ENCODE peak calls at places on chromosomes 13 and 19, in nine cellular contexts. P, J, O, R, F, N, T, S and A are unnamed samples. For H3K27me3 and H3K4me1, the result is how much of the 10 kb centered on the place peaks cover.

GRCh38 chr13:102680842-102681725 is 13.8 kb downstream of the METTL21C start:
- DNase-seq in O (no peak), T (no peak), J (no peak), F (no peak), P (no peak), S (no peak), R (no peak), N (no peak), A (no peak)

GRCh38 chr13:66826398-66826797 is 403.7 kb downstream of the PCDH9 start:
- DNase-seq in T (no peak), O (no peak), P (no peak), J (no peak), N (no peak), F (no peak), R (no peak), S (no peak), A (no peak)

GRCh38 chr13:109180905-109181425 is 551.6 kb downstream of the MYO16 start:
- DNase-seq in P (no peak), T (no peak), J (no peak), N (no peak), R (no peak), S (no peak), O (no peak), F (no peak), A (no peak)

GRCh38 chr19:49557641-49558325 is 22.6 kb downstream of the NOSIP start:
- DNase-seq in T (no peak), P (no peak), J (no peak), N (no peak), O (no peak), S (no peak), F (no peak), R (no peak), A (no peak)

GRCh38 chr13:26280295-26280694 is 26.4 kb downstream of the CDK8 start:
- DNase-seq in P (no peak), J (no peak), S (no peak), N (no peak), O (no peak), T (no peak), F (no peak), R (no peak), A (no peak)

GRCh38 chr13:45331123-45331619 is 9.8 kb downstream of the TPT1 start:
- DNase-seq in P (no peak), N (no peak), R (no peak), J (no peak), T (no peak), F (no peak), S (no peak), O (no peak), A (no peak)

GRCh38 chr13:60109285-60109684 is 54.4 kb downstream of the DIAPH3 start:
- DNase-seq in R (no peak), F (no peak), J (no peak), T (no peak), N (no peak), P (no peak), O (no peak), S (no peak), A (no peak)

GRCh38 chr13:97122381-97122996 is 99.6 kb upstream of the MBNL2 start:
- DNase-seq in N (no peak), R (no peak), J (no peak), T (no peak), P (no peak), F (no peak), S (no peak), O (no peak), A (no peak)

GRCh38 chr13:76711515-76712182 is 174.6 kb downstream of the KCTD12 start:
- DNase-seq in P (peak), S (peak), O (no peak), N (no peak), T (no peak), R (no peak), J (no peak), F (no peak), A (no peak)

GRCh38 chr13:32530841-32531253 is 7.7 kb downstream of the N4BP2L2 start:
- DNase-seq in F (no peak), S (no peak), O (no peak), P (no peak), T (no peak), N (peak), J (no peak), R (no peak), A (no peak)

GRCh38 chr13:27617801-27618411 is 2.4 kb downstream of the LNX2 start:
- DNase-seq in S (no peak), O (no peak), P (no peak), J (no peak), R (no peak), T (no peak), N (no peak), F (no peak), A (peak)

GRCh38 chr13:31978021-31978420 is 53.6 kb upstream of the FRY start:
- DNase-seq in R (no peak), O (no peak), N (no peak), J (no peak), P (no peak), T (no peak), S (no peak), F (no peak), A (no peak)

GRCh38 chr19:41850381-41850780 is 5.5 kb downstream of the DMRTC2 start:
- DNase-seq in O (no peak), T (no peak), R (no peak), N (no peak), F (no peak), J (no peak), P (no peak), S (no peak), A (no peak)

GRCh38 chr13:28336193-28336657 is 158.7 kb downstream of the FLT1 start:
- DNase-seq in F (no peak), N (no peak), S (no peak), P (no peak), T (no peak), R (no peak), J (peak), O (no peak), A (no peak)

GRCh38 chr19:55232284-55232597 is 3.7 kb upstream of the TMEM86B start:
- DNase-seq in F (no peak), R (no peak), N (no peak), T (no peak), J (no peak), S (no peak), P (no peak), O (no peak), A (no peak)

GRCh38 chr13:106376411-106377112 is 158.9 kb downstream of the EFNB2 start:
- DNase-seq in O (no peak), N (no peak), J (no peak), F (no peak), S (peak), P (no peak), T (peak), R (no peak), A (peak)

GRCh38 chr13:73962284-73962683 is 171.9 kb downstream of the KLF12 start:
- DNase-seq in S (no peak), O (no peak), N (no peak), P (no peak), J (no peak), F (no peak), T (no peak), R (no peak), A (peak)

GRCh38 chr13:95456837-95457236 is 95.7 kb upstream of the CLDN10 start:
- DNase-seq in J (no peak), F (no peak), T (no peak), S (no peak), O (no peak), N (no peak), P (no peak), R (no peak), A (no peak)

GRCh38 chr19:46133101-46133627 is 8.7 kb upstream of the IGFL3 start:
- DNase-seq in F (no peak), J (no peak), N (peak), O (no peak), S (no peak), T (no peak), P (peak), R (no peak), A (peak)

GRCh38 chr13:35349673-35350278 is 126.7 kb downstream of the MAB21L1 start:
- DNase-seq in N (no peak), R (no peak), T (no peak), J (no peak), O (no peak), P (no peak), F (no peak), S (no peak), A (peak)

DNA sequence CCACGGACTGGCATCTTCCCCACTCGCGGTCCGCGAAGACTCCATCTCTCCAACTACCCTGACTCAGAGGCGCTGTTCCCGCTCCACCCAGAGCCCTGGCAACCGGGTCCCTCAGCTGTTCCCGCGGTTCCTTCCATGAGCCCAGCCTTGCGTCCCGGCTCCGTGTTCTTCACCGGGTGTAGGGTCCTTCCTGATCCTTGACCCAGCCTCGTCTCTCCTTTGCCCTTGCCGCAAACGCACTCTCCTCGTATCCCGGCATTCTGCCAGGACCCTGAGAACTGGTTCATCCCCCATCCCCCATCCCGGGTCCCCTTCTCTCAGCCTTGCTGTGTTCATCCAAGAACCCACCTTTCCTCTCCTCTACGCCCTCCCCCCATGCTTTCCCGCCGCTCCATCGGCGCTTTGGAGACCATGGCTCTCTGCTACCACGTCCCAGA is 705 bp downstream of the ICAM5 start:
- DNase-seq in O (no peak), T (no peak), J (no peak), P (peak), S (no peak), N (no peak), F (no peak), R (no peak), A (peak)
- H3K27me3 ChIP-seq in O (under half), T (under half), J (half or more), P (under half), S (half or more), N (half or more), F (half or more), R (half or more), A (under half)

GRCh38 chr13:46491641-46492040 is 61.3 kb upstream of the LRCH1 start:
- DNase-seq in T (no peak), N (no peak), P (no peak), J (no peak), S (no peak), O (no peak), F (no peak), R (no peak), A (no peak)

GRCh38 chr13:46489586-46490023 is 63.4 kb upstream of the LRCH1 start:
- DNase-seq in T (peak), N (no peak), O (no peak), F (no peak), S (no peak), P (no peak), R (no peak), J (no peak), A (no peak)

GRCh38 chr13:46492946-46493345 is 60.0 kb upstream of the LRCH1 start:
- DNase-seq in F (no peak), T (no peak), N (no peak), R (no peak), J (no peak), O (no peak), S (no peak), P (no peak), A (peak)

GRCh38 chr13:46487748-46488147 is 65.2 kb upstream of the LRCH1 start:
- DNase-seq in N (no peak), O (no peak), S (no peak), P (no peak), R (no peak), T (no peak), J (no peak), F (no peak), A (no peak)

GRCh38 chr13:46490129-46490528 is 62.8 kb upstream of the LRCH1 start:
- DNase-seq in T (no peak), F (no peak), R (no peak), S (no peak), J (no peak), P (no peak), O (no peak), N (no peak), A (peak)
- H3K4me1 ChIP-seq in T (under half), F (under half), R (under half), S (under half), J (under half), P (under half), O (under half), N (under half), A (under half)

GRCh38 chr19:50720181-50720920 is 749 bp upstream of the SHANK1 start:
- DNase-seq in R (no peak), S (no peak), O (no peak), J (no peak), T (no peak), F (no peak), P (peak), N (no peak), A (no peak)

GRCh38 chr19:50719566-50719965 is at the start of gene SHANK1:
- DNase-seq in F (no peak), O (no peak), R (no peak), S (no peak), T (no peak), P (peak), N (no peak), J (no peak), A (no peak)

GRCh38 chr19:50722248-50723013 is 733 bp upstream of the CLEC11A start:
- DNase-seq in T (no peak), N (no peak), S (no peak), F (no peak), J (no peak), P (peak), O (no peak), R (no peak), A (no peak)

GRCh38 chr19:50721441-50722137 is 1.6 kb upstream of the CLEC11A start:
- DNase-seq in J (no peak), R (no peak), T (no peak), P (peak), N (no peak), S (no peak), O (no peak), F (no peak), A (no peak)

DNA sequence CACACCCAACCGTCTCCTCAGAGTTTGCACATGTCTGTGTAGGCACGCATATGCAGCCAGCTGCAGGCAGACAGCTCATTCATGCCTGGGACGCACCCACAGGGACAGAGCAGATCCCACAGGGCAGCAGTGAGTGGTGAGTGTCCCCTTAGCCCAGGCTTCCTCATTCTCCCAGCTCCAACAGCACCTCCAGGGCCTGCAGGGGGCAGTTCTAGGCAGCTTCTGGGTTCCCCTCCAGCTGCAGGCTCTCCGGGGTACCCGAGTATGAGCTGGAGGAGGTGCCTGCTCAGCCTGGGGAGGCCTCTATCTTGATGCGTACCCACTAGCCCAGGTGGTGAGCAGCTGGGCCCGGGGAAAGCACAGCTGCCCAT is 1.3 kb upstream of the SHANK1 start:
- DNase-seq in S (no peak), O (no peak), P (no peak), N (no peak), F (no peak), R (no peak), J (no peak), T (no peak), A (peak)
- H3K27me3 ChIP-seq in S (half or more), O (under half), P (under half), N (under half), F (under half), R (under half), J (half or more), T (under half), A (under half)

GRCh38 chr19:48190288-48191284 is 20.1 kb downstream of the ZSWIM9 start:
- DNase-seq in O (no peak), T (peak), J (no peak), F (peak), N (no peak), P (no peak), S (no peak), R (peak), A (peak)
- H3K4me1 ChIP-seq in O (under half), T (under half), J (under half), F (under half), N (under half), P (under half), S (under half), R (under half), A (under half)

GRCh38 chr19:7211191-7211988 is 82.8 kb downstream of the INSR start:
- DNase-seq in T (no peak), N (no peak), R (no peak), P (peak), J (peak), S (no peak), F (no peak), O (no peak), A (no peak)
- H3K27me3 ChIP-seq in T (under half), N (under half), R (under half), P (under half), J (under half), S (under half), F (under half), O (under half), A (under half)

GRCh38 chr13:72652681-72653080 is 74.7 kb downstream of the MZT1 start:
- DNase-seq in J (no peak), S (no peak), P (no peak), F (no peak), T (no peak), N (no peak), R (no peak), O (no peak), A (no peak)
- H3K4me1 ChIP-seq in J (under half), S (under half), P (under half), F (under half), T (under half), N (under half), R (under half), O (under half), A (under half)

GRCh38 chr19:50686310-50687032 is 33.1 kb downstream of the SHANK1 start:
- DNase-seq in R (no peak), N (no peak), P (no peak), T (no peak), F (no peak), S (no peak), O (no peak), J (no peak), A (no peak)
- H3K27me3 ChIP-seq in R (under half), N (under half), P (under half), T (under half), F (under half), S (half or more), O (under half), J (half or more), A (under half)

GRCh38 chr19:40607311-40607871 is 6.2 kb downstream of the LTBP4 start:
- DNase-seq in O (no peak), N (peak), J (no peak), T (no peak), R (no peak), P (peak), S (no peak), F (no peak), A (peak)
- H3K4me1 ChIP-seq in O (half or more), N (under half), J (half or more), T (under half), R (half or more), P (under half), S (under half), F (half or more), A (half or more)